ENCODE peak calls at places on chromosome 15, in eight cellular contexts. J, A, C, P, Z, W, T and L are unnamed samples.

GRCh38 chr15:92883643-92884458 is 16.3 kb upstream of the CHD2 start:
- DNase-seq in Z (peak), W (no peak), A (no peak), C (no peak), P (no peak), T (peak), J (peak), L (peak)

GRCh38 chr15:70596354-70597055 is 166.9 kb downstream of the UACA start:
- DNase-seq in C (peak), A (no peak), P (no peak), T (no peak), J (peak), W (peak), Z (peak), L (peak)

GRCh38 chr15:48541659-48542334 is 103.7 kb downstream of the FBN1 start:
- DNase-seq in J (peak), W (peak), P (no peak), A (no peak), Z (no peak), C (no peak), T (no peak), L (no peak)

GRCh38 chr15:79002631-79003030 is 57.8 kb upstream of the CTSH start:
- DNase-seq in Z (no peak), T (no peak), P (no peak), W (no peak), A (no peak), J (peak), C (no peak), L (no peak)

GRCh38 chr15:80107774-80108173 is 45.0 kb upstream of the FAH start:
- DNase-seq in C (no peak), P (no peak), W (no peak), A (no peak), T (no peak), J (peak), Z (no peak), L (no peak)

GRCh38 chr15:98779463-98780071 is 131.2 kb downstream of the IGF1R start:
- DNase-seq in A (peak), T (peak), P (peak), J (peak), Z (peak), C (peak), W (peak), L (peak)

GRCh38 chr15:77118787-77119410 is 48.0 kb upstream of the TSPAN3 start:
- DNase-seq in Z (peak), J (peak), T (peak), P (peak), W (peak), A (no peak), C (peak), L (peak)

GRCh38 chr15:88701561-88702095 is 62.8 kb downstream of the ISG20 start:
- DNase-seq in Z (no peak), A (no peak), W (peak), T (peak), C (no peak), P (no peak), J (peak), L (no peak)

GRCh38 chr15:87561641-87562040 is 694.9 kb downstream of the NTRK3 start:
- DNase-seq in C (no peak), P (no peak), A (no peak), Z (no peak), J (no peak), T (no peak), W (no peak), L (no peak)

GRCh38 chr15:63677778-63678177 is 80.6 kb downstream of the FBXL22 start:
- DNase-seq in C (peak), T (no peak), Z (no peak), W (peak), P (no peak), A (peak), J (peak), L (no peak)

GRCh38 chr15:31326729-31327673 is at the start of gene KLF13:
- DNase-seq in W (peak), Z (no peak), C (peak), J (peak), P (no peak), T (peak), A (peak), L (no peak)

GRCh38 chr15:73388256-73388781 is 19.6 kb upstream of the HCN4 start:
- DNase-seq in C (peak), Z (peak), W (peak), T (no peak), A (no peak), J (peak), P (no peak), L (peak)

GRCh38 chr15:62360286-62360685 is 195.2 kb upstream of the C2CD4B start:
- DNase-seq in A (no peak), C (no peak), Z (no peak), T (no peak), W (no peak), J (no peak), P (no peak), L (no peak)